ENCODE peak calls at places on chromosomes 6 and 20, in nine cellular contexts. Y is coronary artery; H is upper lobe of right lung; X is heart left ventricle; B is OCI-LY7; A is naive thymus-derived CD4-positive, alpha-beta T cell; N is WERI-Rb-1; F is mesendoderm; W is H9. M is an unnamed sample.

GRCh38 chr6:137853569-137854213 is 13.4 kb upstream of the TNFAIP3 start:
- DNase-seq in Y (no peak), H (no peak), X (no peak), B (no peak), A (no peak), N (no peak), F (no peak), W (no peak), M (no peak)

GRCh38 chr6:127403636-127404035 is 55.6 kb downstream of the KIAA0408 start:
- DNase-seq in Y (no peak), H (no peak), X (no peak), B (no peak), A (no peak), N (no peak), F (no peak), W (no peak), M (no peak)

GRCh38 chr6:148329568-148330299 is 12.9 kb upstream of the SASH1 start:
- DNase-seq in Y (no peak), H (no peak), X (no peak), B (no peak), A (no peak), N (no peak), F (no peak), W (no peak), M (no peak)

GRCh38 chr6:25384967-25385366 is 105.8 kb downstream of the CARMIL1 start:
- DNase-seq in Y (no peak), H (no peak), X (no peak), B (no peak), A (no peak), N (no peak), F (no peak), W (no peak), M (no peak)

GRCh38 chr6:41071501-41071922 is 644 bp downstream of the OARD1 start:
- DNase-seq in Y (no peak), H (no peak), X (no peak), B (peak; percentile 79), A (no peak), N (no peak), F (no peak), W (no peak), M (no peak)

GRCh38 chr20:59170406-59171349 is 7.1 kb downstream of the ZNF831 start:
- DNase-seq in Y (no peak), H (no peak), X (no peak), B (no peak), A (no peak), N (no peak), F (peak; percentile 19), W (no peak), M (no peak)

GRCh38 chr20:11891081-11891826 is 26.4 kb upstream of the BTBD3 start:
- DNase-seq in Y (peak; percentile 77), H (peak; percentile 83), X (peak; percentile 70), B (no peak), A (peak; percentile 5), N (peak; percentile 64), F (peak; percentile 57), W (peak; percentile 50), M (peak; percentile 40)

GRCh38 chr6:157551041-157551832 is 170.2 kb downstream of the ZDHHC14 start:
- DNase-seq in Y (peak; percentile 40), H (no peak), X (no peak), B (no peak), A (no peak), N (no peak), F (peak; percentile 59), W (peak; percentile 67), M (no peak)

GRCh38 chr6:27684264-27685211 is 211.6 kb upstream of the ZNF184 start:
- DNase-seq in Y (no peak), H (no peak), X (no peak), B (peak; percentile 28), A (peak; percentile 65), N (no peak), F (peak; percentile 98), W (peak; percentile 85), M (no peak)

GRCh38 chr6:106574729-106575458 is 54.4 kb downstream of the RTN4IP1 start:
- DNase-seq in Y (no peak), H (no peak), X (no peak), B (no peak), A (no peak), N (no peak), F (peak; percentile 31), W (no peak), M (peak; percentile 8)

GRCh38 chr6:22071655-22072054 is 225.2 kb downstream of the PRL start:
- DNase-seq in Y (no peak), H (no peak), X (peak; percentile 57), B (no peak), A (no peak), N (no peak), F (peak; percentile 58), W (peak; percentile 39), M (no peak)

GRCh38 chr6:34536251-34536958 is 19.7 kb downstream of the SPDEF start:
- DNase-seq in Y (no peak), H (no peak), X (no peak), B (no peak), A (no peak), N (no peak), F (no peak), W (no peak), M (no peak)

GRCh38 chr20:45229264-45230056 is 8.3 kb downstream of the SEMG2 start:
- DNase-seq in Y (no peak), H (peak; percentile 85), X (no peak), B (peak; percentile 51), A (peak; percentile 2), N (peak; percentile 38), F (peak; percentile 72), W (peak; percentile 87), M (no peak)

GRCh38 chr6:34386316-34387137 is 5.9 kb downstream of the NUDT3 start:
- DNase-seq in Y (no peak), H (no peak), X (no peak), B (no peak), A (no peak), N (no peak), F (no peak), W (no peak), M (no peak)

GRCh38 chr6:41332241-41332640 is 3.2 kb upstream of the NCR2 start:
- DNase-seq in Y (no peak), H (no peak), X (no peak), B (no peak), A (no peak), N (no peak), F (no peak), W (no peak), M (no peak)

GRCh38 chr20:41329435-41330342 is 10.9 kb upstream of the LPIN3 start:
- DNase-seq in Y (peak; percentile 91), H (peak; percentile 75), X (peak; percentile 89), B (no peak), A (peak; percentile 51), N (no peak), F (peak; percentile 80), W (no peak), M (no peak)

GRCh38 chr6:73649783-73650182 is 4.0 kb downstream of the SLC17A5 start:
- DNase-seq in Y (no peak), H (no peak), X (no peak), B (no peak), A (no peak), N (no peak), F (no peak), W (no peak), M (no peak)

GRCh38 chr6:73653571-73654424 is at the start of gene SLC17A5:
- DNase-seq in Y (peak; percentile 97), H (peak; percentile 97), X (peak; percentile 95), B (peak; percentile 93), A (peak; percentile 81), N (peak; percentile 94), F (peak; percentile 97), W (peak; percentile 96), M (peak; percentile 95)

GRCh38 chr6:73656501-73657145 is 2.8 kb upstream of the SLC17A5 start:
- DNase-seq in Y (no peak), H (no peak), X (no peak), B (no peak), A (no peak), N (no peak), F (peak; percentile 11), W (no peak), M (no peak)

GRCh38 chr6:73655341-73655917 is 1.6 kb upstream of the SLC17A5 start:
- DNase-seq in Y (no peak), H (no peak), X (no peak), B (no peak), A (no peak), N (no peak), F (no peak), W (no peak), M (no peak)

GRCh38 chr6:73652637-73653570 is 888 bp downstream of the SLC17A5 start:
- DNase-seq in Y (peak; percentile 79), H (peak; percentile 79), X (peak; percentile 64), B (peak; percentile 86), A (peak; percentile 78), N (peak; percentile 60), F (peak; percentile 89), W (peak; percentile 82), M (peak; percentile 33)
- H3K27ac ChIP-seq in Y (peak overlapping the region; percentile 99), H (peak overlapping the region; percentile 96), X (peak overlapping the region; percentile 99), B (peak overlapping the region; percentile 83), A (peak overlapping the region; percentile 99), N (peak overlapping the region; percentile 88), F (no peak overlapping the region), W (peak overlapping the region; percentile 64), M (peak overlapping the region; percentile 94)

GRCh38 chr6:7166410-7167293 is 58.9 kb downstream of the RREB1 start:
- DNase-seq in Y (no peak), H (no peak), X (no peak), B (no peak), A (no peak), N (no peak), F (no peak), W (no peak), M (no peak)
- H3K27ac ChIP-seq in Y (no peak overlapping the region), H (peak overlapping the region; percentile 68), X (peak overlapping the region; percentile 17), B (no peak overlapping the region), A (no peak overlapping the region), N (no peak overlapping the region), F (no peak overlapping the region), W (no peak overlapping the region), M (no peak overlapping the region)

DNA sequence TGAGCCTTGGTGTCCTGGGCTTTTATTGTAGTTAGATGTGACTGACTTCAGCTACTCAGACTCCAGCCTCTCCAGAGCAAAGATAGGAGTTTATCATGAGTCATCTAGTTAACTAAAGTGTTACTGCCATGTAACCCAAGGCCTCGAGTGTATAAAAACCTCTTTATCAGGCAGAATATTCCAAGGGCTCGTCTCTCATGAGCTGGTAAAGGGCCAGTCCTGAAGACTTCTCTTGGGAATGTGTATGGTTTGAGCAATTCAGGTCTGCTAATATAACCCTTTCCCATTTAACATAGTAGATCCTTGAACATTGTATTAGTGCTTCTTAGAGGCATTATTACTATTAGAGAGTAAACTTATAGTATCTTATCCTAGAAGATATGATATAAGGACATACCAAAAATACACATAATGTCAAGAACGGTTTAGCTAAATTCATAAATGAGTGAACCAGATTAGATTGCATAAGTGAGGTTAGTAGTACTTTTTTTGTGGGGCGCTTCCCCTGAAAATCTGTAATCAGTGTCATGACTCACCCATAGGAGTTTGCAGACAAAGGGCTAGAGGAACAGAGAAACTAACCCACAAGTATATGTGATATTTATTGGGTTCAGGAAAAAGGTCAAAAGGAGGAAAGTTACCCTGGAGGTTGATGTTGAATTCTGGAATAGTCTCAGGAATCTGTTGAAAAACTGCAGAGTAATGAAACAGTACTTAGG is 16.0 kb downstream of the DSE start:
- DNase-seq in Y (no peak), H (no peak), X (no peak), B (no peak), A (no peak), N (no peak), F (peak; percentile 54), W (no peak), M (no peak)
- H3K27ac ChIP-seq in Y (no peak overlapping the region), H (peak overlapping the region; percentile 42), X (no peak overlapping the region), B (no peak overlapping the region), A (no peak overlapping the region), N (no peak overlapping the region), F (no peak overlapping the region), W (no peak overlapping the region), M (no peak overlapping the region)

GRCh38 chr6:163309491-163310026 is 105.0 kb upstream of the QKI start:
- DNase-seq in Y (no peak), H (no peak), X (no peak), B (no peak), A (no peak), N (no peak), F (no peak), W (no peak), M (no peak)
- H3K27ac ChIP-seq in Y (no peak overlapping the region), H (no peak overlapping the region), X (no peak overlapping the region), B (no peak overlapping the region), A (no peak overlapping the region), N (no peak overlapping the region), F (no peak overlapping the region), W (no peak overlapping the region), M (peak overlapping the region; percentile 87)

M was measured in caudate nucleus.